ENCODE peak calls at places on chromosomes 11 and 22, in four cellular contexts. B is CD8-positive, alpha-beta memory T cell; G is RWPE1; Z is T47D. U is an unnamed sample.

GRCh38 chr11:2466069-2466801 is 21.4 kb downstream of the KCNQ1 start:
- DNase-seq in B (no peak), G (no peak), Z (no peak), U (no peak)

GRCh38 chr11:74680703-74681531 is 50.3 kb downstream of the CHRDL2 start:
- DNase-seq in B (no peak), G (no peak), Z (no peak), U (peak; percentile 6)

GRCh38 chr11:47923667-47924066 is 56.7 kb upstream of the PTPRJ start:
- DNase-seq in B (no peak), G (no peak), Z (no peak), U (no peak)

GRCh38 chr11:85698195-85698594 is 12.2 kb upstream of the CCDC89 start:
- DNase-seq in B (no peak), G (no peak), Z (no peak), U (no peak)

GRCh38 chr11:125138966-125139365 is 25.6 kb upstream of the PKNOX2 start:
- DNase-seq in B (no peak), G (no peak), Z (no peak), U (no peak)

GRCh38 chr11:126194121-126194543 is 17.3 kb downstream of the RPUSD4 start:
- DNase-seq in B (no peak), G (peak; percentile 66), Z (peak; percentile 84), U (peak; percentile 55)

GRCh38 chr11:34002420-34002819 is 49.1 kb upstream of the CAPRIN1 start:
- DNase-seq in B (no peak), G (no peak), Z (peak; percentile 31), U (peak; percentile 58)

GRCh38 chr22:34055525-34056200 is 135.4 kb upstream of the LARGE1 start:
- DNase-seq in B (no peak), G (no peak), Z (peak; percentile 4), U (no peak)

GRCh38 chr22:38996105-38996504 is 14.0 kb downstream of the APOBEC3B start:
- DNase-seq in B (no peak), G (no peak), Z (no peak), U (no peak)

GRCh38 chr11:17263803-17264202 is 12.7 kb upstream of the NUCB2 start:
- DNase-seq in B (no peak), G (peak; percentile 77), Z (no peak), U (no peak)

GRCh38 chr22:42269407-42270177 is 861 bp downstream of the TCF20 start:
- DNase-seq in B (peak; percentile 59), G (peak; percentile 69), Z (peak; percentile 73), U (peak; percentile 84)

GRCh38 chr11:30440510-30440909 is 117.6 kb downstream of the ARL14EP start:
- DNase-seq in B (no peak), G (no peak), Z (no peak), U (no peak)

GRCh38 chr22:20107951-20108756 is 7.8 kb upstream of the RANBP1 start:
- DNase-seq in B (no peak), G (no peak), Z (no peak), U (no peak)

GRCh38 chr22:38981659-38982007 is 514 bp upstream of the APOBEC3B start:
- DNase-seq in B (no peak), G (no peak), Z (no peak), U (no peak)

GRCh38 chr11:117823294-117823940 is 1.1 kb downstream of the FXYD2 start:
- DNase-seq in B (no peak), G (no peak), Z (no peak), U (peak; percentile 13)

GRCh38 chr11:3849297-3849874 is 6.1 kb upstream of the STIM1 start:
- DNase-seq in B (no peak), G (peak; percentile 49), Z (no peak), U (no peak)

GRCh38 chr11:74312321-74312720 is 881 bp upstream of the P4HA3 start:
- DNase-seq in B (no peak), G (no peak), Z (no peak), U (no peak)

GRCh38 chr11:5930614-5931013 is 11.4 kb upstream of the OR56A3 start:
- DNase-seq in B (no peak), G (no peak), Z (no peak), U (no peak)

GRCh38 chr11:9039194-9039593 is 35.4 kb upstream of the NRIP3 start:
- DNase-seq in B (no peak), G (peak; percentile 70), Z (no peak), U (no peak)

GRCh38 chr22:38900677-38901076 is 28.7 kb upstream of the CBX6 start:
- DNase-seq in B (no peak), G (no peak), Z (no peak), U (no peak)

GRCh38 chr11:102989379-102990047 is 34.0 kb upstream of the MMP13 start:
- DNase-seq in B (no peak), G (no peak), Z (no peak), U (no peak)

GRCh38 chr11:57124912-57125311 is 56.8 kb upstream of the LRRC55 start:
- DNase-seq in B (no peak), G (no peak), Z (no peak), U (no peak)

GRCh38 chr11:65439331-65440181 is 17.0 kb downstream of the NEAT1 start:
- DNase-seq in B (no peak), G (no peak), Z (no peak), U (no peak)

GRCh38 chr22:44127353-44127752 is 53.4 kb upstream of the PARVG start:
- DNase-seq in B (no peak), G (no peak), Z (no peak), U (no peak)

GRCh38 chr11:118396097-118396501 is 5.3 kb upstream of the ATP5MG start:
- DNase-seq in B (no peak), G (no peak), Z (no peak), U (no peak)

GRCh38 chr11:124070906-124071621 is 29.9 kb upstream of the OR10G7 start:
- DNase-seq in B (peak; percentile 47), G (peak; percentile 50), Z (peak; percentile 56), U (peak; percentile 72)

GRCh38 chr11:74559934-74560309 is 32.5 kb upstream of the POLD3 start:
- DNase-seq in B (no peak), G (no peak), Z (no peak), U (no peak)

GRCh38 chr11:80136991-80137390 is 696.2 kb upstream of the TENM4 start:
- DNase-seq in B (no peak), G (no peak), Z (no peak), U (no peak)

GRCh38 chr11:69587454-69588081 is 53.4 kb upstream of the CCND1 start:
- DNase-seq in B (no peak), G (peak; percentile 80), Z (no peak), U (no peak)

GRCh38 chr11:119376197-119376847 is 5.2 kb downstream of the USP2 start:
- DNase-seq in B (no peak), G (no peak), Z (no peak), U (no peak)

GRCh38 chr11:17544181-17544622 is at the start of gene USH1C:
- DNase-seq in B (no peak), G (peak; percentile 46), Z (peak; percentile 73), U (peak; percentile 80)

GRCh38 chr11:77508031-77508430 is 34.1 kb upstream of the PAK1 start:
- DNase-seq in B (no peak), G (no peak), Z (no peak), U (no peak)

GRCh38 chr22:35043251-35043931 is 22.6 kb upstream of the ISX start:
- DNase-seq in B (no peak), G (peak; percentile 7), Z (no peak), U (peak; percentile 57)